ENCODE peak calls at places on chromosome 17, in nine cellular contexts. Z is glutamatergic neuron, M is IMR-90, D is progenitor cell of endocrine pancreas, B is H9, C is nephron progenitor cell, G is WTC11, L is bronchial epithelial cell, R is tibial nerve. Y is an unnamed sample.

GRCh38 chr17:61833536-61834203 is 29.7 kb downstream of the BRIP1 start:
- DNase-seq in Z (no peak), M (peak; percentile 76), D (no peak), B (no peak), C (no peak), G (no peak), L (peak; percentile 91), R (no peak), Y (no peak)

GRCh38 chr17:15264542-15264941 is 584 bp downstream of the PMP22 start:
- DNase-seq in Z (no peak), M (no peak), D (no peak), B (peak; percentile 24), C (no peak), G (no peak), L (no peak), R (no peak), Y (no peak)

GRCh38 chr17:55413825-55414489 is 7.7 kb downstream of the MMD start:
- DNase-seq in Z (no peak), M (no peak), D (no peak), B (no peak), C (no peak), G (no peak), L (no peak), R (no peak), Y (no peak)

GRCh38 chr17:38727661-38728220 is 2.4 kb upstream of the CISD3 start:
- DNase-seq in Z (no peak), M (no peak), D (no peak), B (no peak), C (no peak), G (no peak), L (no peak), R (no peak), Y (no peak)

GRCh38 chr17:57739402-57740224 is 5.5 kb downstream of the CCDC182 start:
- DNase-seq in Z (no peak), M (no peak), D (no peak), B (peak; percentile 60), C (no peak), G (no peak), L (peak; percentile 58), R (no peak), Y (peak; percentile 46)

GRCh38 chr17:57783338-57783742 is 38.2 kb upstream of the CCDC182 start:
- DNase-seq in Z (peak; percentile 97), M (peak; percentile 5), D (peak; percentile 86), B (peak; percentile 96), C (peak; percentile 96), G (peak; percentile 95), L (peak; percentile 18), R (peak; percentile 43), Y (peak; percentile 79)

GRCh38 chr17:59435238-59435637 is 103.8 kb downstream of the YPEL2 start:
- DNase-seq in Z (no peak), M (peak; percentile 70), D (no peak), B (no peak), C (no peak), G (no peak), L (peak; percentile 96), R (no peak), Y (no peak)

GRCh38 chr17:416293-417206 is 63.9 kb upstream of the RPH3AL start:
- DNase-seq in Z (no peak), M (no peak), D (no peak), B (no peak), C (no peak), G (no peak), L (no peak), R (no peak), Y (peak; percentile 53)

GRCh38 chr17:78117027-78117981 is 11.3 kb downstream of the TMC6 start:
- DNase-seq in Z (no peak), M (no peak), D (peak; percentile 64), B (peak; percentile 85), C (peak; percentile 54), G (peak; percentile 76), L (no peak), R (no peak), Y (peak; percentile 22)

GRCh38 chr17:19660219-19660870 is 11.8 kb downstream of the ALDH3A2 start:
- DNase-seq in Z (no peak), M (no peak), D (no peak), B (no peak), C (no peak), G (no peak), L (peak; percentile 30), R (no peak), Y (no peak)

GRCh38 chr17:10547351-10547750 is 2.1 kb downstream of the MYH2 start:
- DNase-seq in Z (no peak), M (no peak), D (no peak), B (no peak), C (no peak), G (no peak), L (no peak), R (no peak), Y (no peak)

GRCh38 chr17:82933006-82933310 is 93.1 kb upstream of the ZNF750 start:
- DNase-seq in Z (no peak), M (no peak), D (no peak), B (no peak), C (no peak), G (peak; percentile 1), L (no peak), R (no peak), Y (no peak)

GRCh38 chr17:47704116-47704515 is 10.2 kb downstream of the TBKBP1 start:
- DNase-seq in Z (no peak), M (no peak), D (no peak), B (no peak), C (no peak), G (no peak), L (no peak), R (no peak), Y (peak; percentile 49)

DNA sequence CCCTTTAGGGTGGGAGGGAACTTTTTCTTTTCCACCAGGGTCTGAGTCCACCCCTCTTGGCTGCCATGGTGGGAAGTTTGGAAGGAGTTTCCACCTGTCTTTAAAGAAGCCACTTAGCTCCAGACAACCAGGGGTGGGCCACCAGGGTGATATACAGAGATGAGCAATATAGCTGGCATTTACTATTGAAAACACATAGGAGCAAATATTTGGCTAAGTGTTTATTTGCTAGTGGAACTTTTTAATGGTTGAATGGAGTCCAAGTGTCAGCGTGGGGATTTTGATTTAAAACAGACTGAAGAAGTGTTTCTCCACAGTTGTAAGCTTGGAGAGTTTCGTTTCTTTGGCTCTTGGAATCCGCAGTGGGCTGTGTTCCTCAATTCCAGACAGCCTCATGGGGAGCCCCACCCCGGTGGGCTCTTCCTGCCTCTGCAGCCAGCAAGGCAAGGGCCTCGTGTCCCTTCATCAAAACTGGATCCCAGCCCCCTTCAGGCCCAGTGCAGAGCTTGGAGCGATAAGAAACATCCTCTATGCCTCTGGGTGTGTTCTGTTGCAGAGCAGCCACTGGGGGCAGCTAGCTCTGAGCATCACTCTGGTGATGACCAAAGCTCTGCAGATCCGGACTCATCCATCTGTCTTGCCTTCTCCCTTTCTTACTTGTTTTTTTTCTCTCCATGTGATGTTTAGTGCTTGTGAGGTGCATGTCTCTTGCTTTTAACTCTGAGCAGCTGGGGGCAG is 36.1 kb downstream of the NOG start:
- DNase-seq in Z (peak; percentile 48), M (peak; percentile 37), D (no peak), B (peak; percentile 83), C (peak; percentile 17), G (peak; percentile 62), L (peak; percentile 3), R (no peak), Y (no peak)
- TF ChIP-seq CTCF in Z (peak; percentile 55), M (peak; percentile 46), D (peak; percentile 50), B (peak; percentile 70), C (peak; percentile 50), G (no peak), L (peak; percentile 19), R (peak; percentile 9), Y (no peak)

DNA sequence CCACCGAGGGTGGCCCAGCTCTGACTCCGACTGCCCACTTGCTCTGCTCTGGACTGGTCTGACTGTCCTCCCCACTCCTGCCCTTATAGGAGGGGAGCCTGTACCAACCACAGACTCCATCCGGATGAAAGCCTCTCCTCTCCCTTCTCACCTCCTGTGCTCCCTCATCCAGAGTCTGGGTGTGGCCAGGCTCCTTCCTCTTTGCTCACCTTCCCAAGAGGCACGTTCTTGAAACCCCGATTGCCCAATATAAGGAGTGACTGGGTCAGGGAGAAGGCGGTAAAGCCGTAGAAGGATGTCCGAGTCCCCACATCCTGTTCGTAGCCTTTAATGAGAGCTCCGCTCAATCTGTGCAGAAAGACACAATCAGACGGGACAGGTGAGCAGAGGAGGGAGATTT is 17.1 kb downstream of the ST6GALNAC1 start:
- DNase-seq in Z (no peak), M (no peak), D (no peak), B (no peak), C (no peak), G (no peak), L (peak; percentile 53), R (no peak), Y (no peak)
- TF ChIP-seq CTCF in Z (no peak), M (no peak), D (no peak), B (no peak), C (no peak), G (no peak), L (no peak), R (no peak), Y (no peak)

GRCh38 chr17:45958994-45959665 is 39.9 kb upstream of the STH start:
- DNase-seq in Z (no peak), M (no peak), D (no peak), B (no peak), C (no peak), G (no peak), L (peak; percentile 62), R (no peak), Y (no peak)
- TF ChIP-seq CTCF in Z (no peak), M (no peak), D (no peak), B (no peak), C (no peak), G (no peak), L (no peak), R (no peak), Y (no peak)

GRCh38 chr17:17679748-17680147 is 1.5 kb upstream of the RAI1 start:
- DNase-seq in Z (no peak), M (no peak), D (no peak), B (no peak), C (no peak), G (no peak), L (no peak), R (no peak), Y (no peak)

GRCh38 chr17:17681187-17681743 is at the start of gene RAI1:
- DNase-seq in Z (peak; percentile 83), M (peak; percentile 79), D (peak; percentile 76), B (peak; percentile 74), C (peak; percentile 85), G (peak; percentile 54), L (peak; percentile 40), R (peak; percentile 44), Y (peak; percentile 92)

GRCh38 chr17:17677299-17678040 is 3.8 kb upstream of the RAI1 start:
- DNase-seq in Z (no peak), M (no peak), D (no peak), B (no peak), C (no peak), G (no peak), L (no peak), R (no peak), Y (no peak)

GRCh38 chr17:17680477-17681186 is 626 bp upstream of the RAI1 start:
- DNase-seq in Z (no peak), M (no peak), D (no peak), B (no peak), C (no peak), G (no peak), L (no peak), R (no peak), Y (no peak)

DNA sequence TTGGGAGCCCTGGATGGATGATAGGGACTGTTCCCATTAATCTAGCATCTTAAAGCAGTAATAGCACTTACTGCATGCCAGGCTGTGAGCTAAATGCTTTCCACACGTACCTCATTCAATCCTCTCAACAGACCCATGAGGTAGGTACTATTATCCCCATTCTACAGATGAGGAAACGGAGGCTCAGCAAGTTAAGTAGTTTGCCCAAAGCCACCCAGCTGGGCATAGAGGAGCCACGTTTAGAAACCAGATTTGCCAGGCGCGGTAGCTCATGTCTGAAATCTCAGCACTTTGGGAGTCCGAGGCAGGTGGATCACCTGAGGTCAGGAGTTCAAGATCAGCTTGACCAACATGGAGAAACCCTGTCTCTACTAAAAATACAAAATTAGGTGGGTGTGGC is 2.0 kb upstream of the RAI1 start:
- DNase-seq in Z (no peak), M (no peak), D (no peak), B (no peak), C (no peak), G (no peak), L (no peak), R (no peak), Y (no peak)
- TF ChIP-seq CTCF in Z (no peak), M (no peak), D (no peak), B (no peak), C (no peak), G (no peak), L (no peak), R (no peak), Y (no peak)

Y was measured in GM20000.